ENCODE peak calls at places on chromosomes 16 and 17, in seven cellular contexts. S, Z, T, U, I, Y and F are unnamed samples.

GRCh38 chr16:12252616-12253015 is 276.1 kb downstream of the SNX29 start:
- DNase-seq in Z (no peak), I (no peak), U (peak; percentile 60), Y (no peak), S (no peak), T (no peak), F (no peak)

GRCh38 chr16:27257271-27257670 is 11.3 kb downstream of the NSMCE1 start:
- DNase-seq in I (no peak), T (no peak), S (no peak), Z (no peak), Y (no peak), U (no peak), F (no peak)

GRCh38 chr16:47025641-47026040 is 52.2 kb upstream of the DNAJA2 start:
- DNase-seq in U (no peak), I (no peak), Z (peak; percentile 25), T (no peak), Y (no peak), S (no peak), F (no peak)

GRCh38 chr16:68311316-68311620 is 449 bp downstream of the PRMT7 start:
- DNase-seq in Z (no peak), I (no peak), T (peak; percentile 67), U (no peak), S (no peak), Y (no peak), F (no peak)

GRCh38 chr16:88478115-88478514 is 25.0 kb downstream of the ZFPM1 start:
- DNase-seq in U (peak; percentile 59), Z (no peak), I (no peak), S (no peak), Y (no peak), T (no peak), F (no peak)

GRCh38 chr17:70119545-70119944 is 44.5 kb downstream of the KCNJ16 start:
- DNase-seq in Z (no peak), U (no peak), Y (no peak), I (no peak), S (no peak), T (no peak), F (no peak)

GRCh38 chr17:6657633-6658287 is 6.2 kb downstream of the C17orf100 start:
- DNase-seq in Y (no peak), U (peak; percentile 21), S (no peak), T (no peak), I (no peak), Z (no peak), F (no peak)

GRCh38 chr16:9797306-9797705 is 384.9 kb downstream of the GRIN2A start:
- DNase-seq in U (no peak), S (peak; percentile 7), T (peak; percentile 22), Y (no peak), I (no peak), Z (no peak), F (peak; percentile 60)

GRCh38 chr16:81891734-81892364 is 112.8 kb downstream of the PLCG2 start:
- DNase-seq in S (no peak), T (peak; percentile 9), Z (no peak), U (no peak), I (no peak), Y (no peak), F (no peak)

GRCh38 chr16:11204513-11205047 is 51.4 kb downstream of the SOCS1 start:
- DNase-seq in S (no peak), T (no peak), I (no peak), U (no peak), Y (no peak), Z (no peak), F (no peak)

GRCh38 chr17:82932146-82933005 is 92.6 kb upstream of the ZNF750 start:
- DNase-seq in T (peak; percentile 77), Z (peak; percentile 50), I (peak; percentile 0), Y (no peak), S (no peak), U (no peak), F (no peak)

GRCh38 chr17:77724876-77725615 is 233.5 kb upstream of the TNRC6C start:
- DNase-seq in S (no peak), U (peak; percentile 78), Y (no peak), T (no peak), I (no peak), Z (no peak), F (no peak)

GRCh38 chr17:9886141-9886930 is 18.7 kb downstream of the RCVRN start:
- DNase-seq in Y (no peak), U (no peak), T (no peak), I (no peak), S (no peak), Z (no peak), F (no peak)

GRCh38 chr16:68744744-68745280 is 7.7 kb downstream of the CDH1 start:
- DNase-seq in S (no peak), U (no peak), Y (no peak), Z (peak; percentile 74), I (no peak), T (peak; percentile 56), F (no peak)

GRCh38 chr17:3685174-3685812 is 10.7 kb downstream of the P2RX5 start:
- DNase-seq in Y (no peak), U (peak; percentile 44), Z (no peak), I (no peak), T (no peak), S (no peak), F (no peak)

GRCh38 chr17:59707971-59708425 is 544 bp downstream of the VMP1 start:
- DNase-seq in T (no peak), Y (no peak), S (no peak), Z (no peak), U (peak; percentile 16), I (no peak), F (no peak)

GRCh38 chr16:13864689-13865088 is 55.3 kb upstream of the ERCC4 start:
- DNase-seq in T (no peak), I (no peak), U (peak; percentile 36), Z (no peak), Y (no peak), S (no peak), F (no peak)

GRCh38 chr17:21143695-21144094 is 16.9 kb downstream of the DHRS7B start:
- DNase-seq in T (no peak), S (no peak), Z (no peak), Y (peak; percentile 52), I (no peak), U (no peak), F (no peak)
- H3K9me3 ChIP-seq in T (no peaks in the 10 kb centered on the region), S (no peaks in the 10 kb centered on the region), Z (no peaks in the 10 kb centered on the region), Y (no peaks in the 10 kb centered on the region), I (no peaks in the 10 kb centered on the region), U (peaks cover 9% of the 10 kb centered on the region), F (peaks cover 3% of the 10 kb centered on the region)

GRCh38 chr16:35714665-35715064 is 2255.3 kb downstream of the TP53TG3F start:
- DNase-seq in I (no peak), Z (no peak), Y (no peak), S (no peak), T (no peak), U (no peak), F (no peak)
- H3K9me3 ChIP-seq in I (no peaks in the 10 kb centered on the region), Z (peaks cover 13% of the 10 kb centered on the region), Y (no peaks in the 10 kb centered on the region), S (peaks cover 3% of the 10 kb centered on the region), T (no peaks in the 10 kb centered on the region), U (no peaks in the 10 kb centered on the region), F (no peaks in the 10 kb centered on the region)

GRCh38 chr17:79597996-79598557 is 12.8 kb downstream of the RBFOX3 start:
- DNase-seq in Y (no peak), S (no peak), T (no peak), U (no peak), Z (no peak), I (no peak), F (no peak)
- H3K9me3 ChIP-seq in Y (no peaks in the 10 kb centered on the region), S (no peaks in the 10 kb centered on the region), T (no peaks in the 10 kb centered on the region), U (no peaks in the 10 kb centered on the region), Z (no peaks in the 10 kb centered on the region), I (no peaks in the 10 kb centered on the region), F (no peaks in the 10 kb centered on the region)

GRCh38 chr17:43650471-43650870 is 11.3 kb downstream of the MEOX1 start:
- DNase-seq in S (no peak), T (no peak), Z (no peak), U (no peak), I (no peak), Y (no peak), F (no peak)
- H3K9me3 ChIP-seq in S (no peaks in the 10 kb centered on the region), T (no peaks in the 10 kb centered on the region), Z (no peaks in the 10 kb centered on the region), U (no peaks in the 10 kb centered on the region), I (no peaks in the 10 kb centered on the region), Y (no peaks in the 10 kb centered on the region), F (no peaks in the 10 kb centered on the region)

GRCh38 chr16:3321802-3322201 is 16.5 kb downstream of the ZNF75A start:
- DNase-seq in I (no peak), Y (no peak), S (no peak), U (no peak), T (no peak), Z (no peak), F (no peak)
- H3K9me3 ChIP-seq in I (peaks cover 61% of the 10 kb centered on the region), Y (peaks cover 12% of the 10 kb centered on the region), S (peaks cover 20% of the 10 kb centered on the region), U (no peaks in the 10 kb centered on the region), T (peaks cover 22% of the 10 kb centered on the region), Z (peaks cover 59% of the 10 kb centered on the region), F (peaks cover 36% of the 10 kb centered on the region)

GRCh38 chr17:50850640-50851039 is 15.3 kb downstream of the WFIKKN2 start:
- DNase-seq in S (no peak), T (no peak), U (no peak), I (peak; percentile 14), Z (no peak), Y (no peak), F (no peak)

GRCh38 chr17:50856431-50856830 is 9.7 kb downstream of the TOB1 start:
- DNase-seq in T (no peak), Z (no peak), U (no peak), Y (no peak), I (no peak), S (no peak), F (no peak)

GRCh38 chr17:50853015-50853615 is 13.0 kb downstream of the TOB1 start:
- DNase-seq in S (no peak), I (no peak), Z (no peak), Y (no peak), T (no peak), U (no peak), F (no peak)

GRCh38 chr17:50855708-50856330 is 10.3 kb downstream of the TOB1 start:
- DNase-seq in S (no peak), U (no peak), T (no peak), I (no peak), Y (no peak), Z (no peak), F (no peak)

GRCh38 chr17:50853781-50854180 is 12.4 kb downstream of the TOB1 start:
- DNase-seq in S (no peak), I (no peak), Y (no peak), U (no peak), T (no peak), Z (no peak), F (no peak)
- H3K9me3 ChIP-seq in S (no peaks in the 10 kb centered on the region), I (no peaks in the 10 kb centered on the region), Y (no peaks in the 10 kb centered on the region), U (no peaks in the 10 kb centered on the region), T (no peaks in the 10 kb centered on the region), Z (no peaks in the 10 kb centered on the region), F (no peaks in the 10 kb centered on the region)

DNA sequence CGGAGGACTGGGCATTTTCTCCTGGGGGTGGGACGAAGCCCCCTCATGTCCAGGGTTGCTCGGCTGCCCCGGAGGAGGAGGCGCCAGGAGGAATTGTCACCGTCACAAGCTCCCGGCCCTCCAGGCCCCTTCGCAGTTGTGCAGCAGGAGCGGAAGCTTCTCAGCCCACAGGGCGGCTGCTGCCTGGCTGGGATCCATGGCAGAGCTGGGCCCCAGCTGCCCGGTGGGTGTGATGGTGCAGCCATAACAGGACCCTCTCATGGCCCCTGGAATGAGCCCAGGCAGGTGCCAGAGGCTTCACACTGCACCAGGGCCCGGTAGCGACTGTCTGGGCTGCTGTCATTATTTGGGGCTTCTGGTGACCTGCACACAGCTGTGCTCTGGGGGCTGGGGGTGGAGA is 54.9 kb upstream of the GNG13 start:
- DNase-seq in T (no peak), S (no peak), I (no peak), Z (no peak), Y (no peak), U (no peak), F (no peak)
- H3K9me3 ChIP-seq in T (no peaks in the 10 kb centered on the region), S (peaks cover 19% of the 10 kb centered on the region), I (no peaks in the 10 kb centered on the region), Z (no peaks in the 10 kb centered on the region), Y (no peaks in the 10 kb centered on the region), U (no peaks in the 10 kb centered on the region), F (no peaks in the 10 kb centered on the region)